ENCODE peak calls at places on chromosome 14, in four cellular contexts. C is T-helper 17 cell, O is NT2/D1, N is HTR-8/SVneo. M is an unnamed sample.

GRCh38 chr14:47392351-47392750 is 283.1 kb downstream of the MDGA2 start:
- DNase-seq in C (no peak), O (no peak), N (no peak), M (no peak)

GRCh38 chr14:76781648-76782051 is 20.4 kb downstream of the VASH1 start:
- DNase-seq in C (no peak), O (no peak), N (no peak), M (no peak)

GRCh38 chr14:96285667-96286066 is 29.7 kb downstream of the BDKRB1 start:
- DNase-seq in C (no peak), O (no peak), N (no peak), M (no peak)

GRCh38 chr14:96897184-96897583 is 100.0 kb downstream of the VRK1 start:
- DNase-seq in C (no peak), O (no peak), N (no peak), M (no peak)

GRCh38 chr14:102729268-102729667 is 48.0 kb upstream of the TRAF3 start:
- DNase-seq in C (no peak), O (no peak), N (no peak), M (peak)

GRCh38 chr14:82003418-82003817 is 469.8 kb upstream of the SEL1L start:
- DNase-seq in C (no peak), O (no peak), N (no peak), M (no peak)

GRCh38 chr14:35342160-35343010 is 50.2 kb downstream of the PSMA6 start:
- DNase-seq in C (no peak), O (no peak), N (no peak), M (no peak)

GRCh38 chr14:90111895-90112534 is 50.2 kb downstream of the KCNK13 start:
- DNase-seq in C (no peak), O (no peak), N (peak), M (no peak)

GRCh38 chr14:103073876-103074698 is 9.9 kb upstream of the LBHD2 start:
- DNase-seq in C (no peak), O (no peak), N (no peak), M (no peak)

GRCh38 chr14:68359862-68360552 is 432.9 kb downstream of the ZFP36L1 start:
- DNase-seq in C (no peak), O (no peak), N (peak), M (no peak)

GRCh38 chr14:98633380-98633779 is 638.6 kb downstream of the BCL11B start:
- DNase-seq in C (no peak), O (no peak), N (no peak), M (no peak)

GRCh38 chr14:64682173-64682710 is 22.0 kb upstream of the PLEKHG3 start:
- DNase-seq in C (no peak), O (no peak), N (no peak), M (no peak)

GRCh38 chr14:81330619-81331122 is 69.5 kb downstream of the STON2 start:
- DNase-seq in C (no peak), O (no peak), N (no peak), M (no peak)

GRCh38 chr14:59484611-59485174 is 376 bp downstream of the JKAMP start:
- DNase-seq in C (no peak), O (no peak), N (peak), M (no peak)

GRCh38 chr14:20652996-20653975 is 11.8 kb upstream of the OR6S1 start:
- DNase-seq in C (no peak), O (peak), N (no peak), M (peak)

GRCh38 chr14:65237023-65237814 is 134.9 kb upstream of the MAX start:
- DNase-seq in C (no peak), O (no peak), N (no peak), M (no peak)

GRCh38 chr14:57302883-57303282 is 34.1 kb downstream of the AP5M1 start:
- DNase-seq in C (no peak), O (no peak), N (no peak), M (no peak)

GRCh38 chr14:93322886-93323596 is 9.8 kb downstream of the BTBD7 start:
- DNase-seq in C (no peak), O (no peak), N (no peak), M (no peak)

GRCh38 chr14:29273513-29273912 is 506.9 kb downstream of the FOXG1 start:
- DNase-seq in C (no peak), O (no peak), N (no peak), M (no peak)

GRCh38 chr14:105144231-105144665 is 24.3 kb downstream of the JAG2 start:
- DNase-seq in C (no peak), O (no peak), N (no peak), M (no peak)

GRCh38 chr14:97177016-97177415 is 379.8 kb downstream of the VRK1 start:
- DNase-seq in C (peak), O (no peak), N (peak), M (no peak)

GRCh38 chr14:63542231-63542999 is 762 bp downstream of the PPP2R5E start:
- DNase-seq in C (no peak), O (no peak), N (peak), M (no peak)

GRCh38 chr14:32361674-32362073 is 32.6 kb downstream of the AKAP6 start:
- DNase-seq in C (no peak), O (no peak), N (no peak), M (no peak)

GRCh38 chr14:89004195-89004594 is 179.7 kb downstream of the TTC8 start:
- DNase-seq in C (no peak), O (no peak), N (no peak), M (no peak)

GRCh38 chr14:40271480-40271879 is 839.2 kb upstream of the FBXO33 start:
- DNase-seq in C (no peak), O (no peak), N (no peak), M (no peak)

GRCh38 chr14:103136388-103137271 is 13.4 kb downstream of the TNFAIP2 start:
- DNase-seq in C (no peak), O (no peak), N (no peak), M (no peak)

GRCh38 chr14:94424371-94424770 is 28.2 kb downstream of the SERPINA11 start:
- DNase-seq in C (no peak), O (no peak), N (no peak), M (peak)

GRCh38 chr14:73774244-73774575 is 60.0 kb upstream of the PNMA1 start:
- DNase-seq in C (no peak), O (no peak), N (no peak), M (no peak)

GRCh38 chr14:104827173-104828055 is 26.5 kb downstream of the ZBTB42 start:
- DNase-seq in C (peak), O (peak), N (peak), M (peak)

GRCh38 chr14:77406718-77407117 is 16.6 kb downstream of the NOXRED1 start:
- DNase-seq in C (no peak), O (no peak), N (no peak), M (no peak)

GRCh38 chr14:61525293-61526011 is 169.9 kb upstream of the HIF1A start:
- DNase-seq in C (no peak), O (no peak), N (peak), M (no peak)

GRCh38 chr14:74825008-74825407 is 50.9 kb downstream of the PROX2 start:
- DNase-seq in C (no peak), O (no peak), N (no peak), M (no peak)

GRCh38 chr14:56333361-56334279 is 215.4 kb downstream of the PELI2 start:
- DNase-seq in C (no peak), O (no peak), N (peak), M (no peak)

GRCh38 chr14:24429395-24430142 is at the start of the genes CBLN3 and KHNYN:
- DNase-seq in C (peak), O (peak), N (peak), M (peak)

GRCh38 chr14:67240168-67240932 is 885 bp upstream of the PALS1 start:
- DNase-seq in C (no peak), O (no peak), N (peak), M (peak)

GRCh38 chr14:23562822-23563472 is 4.6 kb downstream of the AP1G2 start:
- DNase-seq in C (peak), O (no peak), N (no peak), M (peak)

GRCh38 chr14:98928418-98928817 is 343.6 kb downstream of the BCL11B start:
- DNase-seq in C (no peak), O (no peak), N (no peak), M (no peak)

GRCh38 chr14:99889268-99889667 is 96.1 kb downstream of the EML1 start:
- DNase-seq in C (no peak), O (peak), N (no peak), M (peak)

M was measured in ecto neural progenitor cell.